ENCODE peak calls at places on chromosome 2, in nine cellular contexts. One of them, this sample, is unnamed.

GRCh38 chr2:232549655-232550350 is 554 bp downstream of the TIGD1 start:
- DNase-seq in A549: no peak
- DNase-seq in brain microvascular endothelial cell: no peak
- DNase-seq in psoas muscle: no peak
- DNase-seq in colonic mucosa: no peak
- DNase-seq in fibroblast of the aortic adventitia: peak
- DNase-seq in left ventricle myocardium inferior: no peak
- DNase-seq in CD8-positive, alpha-beta T cell: no peak
- DNase-seq in AG04450: no peak
- DNase-seq in this sample: no peak

GRCh38 chr2:181586569-181587076 is 70.3 kb downstream of the CERKL start:
- DNase-seq in brain microvascular endothelial cell: no peak
- DNase-seq in left ventricle myocardium inferior: no peak
- DNase-seq in CD8-positive, alpha-beta T cell: no peak
- DNase-seq in psoas muscle: no peak
- DNase-seq in AG04450: no peak
- DNase-seq in fibroblast of the aortic adventitia: no peak
- DNase-seq in colonic mucosa: no peak
- DNase-seq in A549: peak
- DNase-seq in this sample: no peak

GRCh38 chr2:71716697-71717624 is 263.6 kb downstream of the DYSF start:
- DNase-seq in left ventricle myocardium inferior: peak
- DNase-seq in psoas muscle: peak
- DNase-seq in fibroblast of the aortic adventitia: peak
- DNase-seq in brain microvascular endothelial cell: peak
- DNase-seq in colonic mucosa: peak
- DNase-seq in CD8-positive, alpha-beta T cell: no peak
- DNase-seq in AG04450: peak
- DNase-seq in A549: no peak
- DNase-seq in this sample: peak

GRCh38 chr2:71254776-71255175 is 27.9 kb upstream of the PAIP2B start:
- DNase-seq in colonic mucosa: no peak
- DNase-seq in AG04450: no peak
- DNase-seq in A549: no peak
- DNase-seq in CD8-positive, alpha-beta T cell: no peak
- DNase-seq in brain microvascular endothelial cell: no peak
- DNase-seq in fibroblast of the aortic adventitia: no peak
- DNase-seq in psoas muscle: no peak
- DNase-seq in left ventricle myocardium inferior: no peak
- DNase-seq in this sample: no peak

GRCh38 chr2:168060956-168061750 is 186.2 kb downstream of the STK39 start:
- DNase-seq in CD8-positive, alpha-beta T cell: no peak
- DNase-seq in psoas muscle: no peak
- DNase-seq in AG04450: peak
- DNase-seq in fibroblast of the aortic adventitia: peak
- DNase-seq in left ventricle myocardium inferior: no peak
- DNase-seq in A549: no peak
- DNase-seq in brain microvascular endothelial cell: peak
- DNase-seq in colonic mucosa: no peak
- DNase-seq in this sample: no peak

GRCh38 chr2:113126845-113127645 is at the start of gene IL1RN:
- DNase-seq in left ventricle myocardium inferior: no peak
- DNase-seq in fibroblast of the aortic adventitia: no peak
- DNase-seq in psoas muscle: no peak
- DNase-seq in AG04450: no peak
- DNase-seq in colonic mucosa: no peak
- DNase-seq in A549: no peak
- DNase-seq in CD8-positive, alpha-beta T cell: no peak
- DNase-seq in brain microvascular endothelial cell: no peak
- DNase-seq in this sample: no peak

GRCh38 chr2:200399046-200399445 is 92.6 kb downstream of the SPATS2L start:
- DNase-seq in left ventricle myocardium inferior: no peak
- DNase-seq in A549: no peak
- DNase-seq in CD8-positive, alpha-beta T cell: no peak
- DNase-seq in fibroblast of the aortic adventitia: peak
- DNase-seq in psoas muscle: no peak
- DNase-seq in brain microvascular endothelial cell: peak
- DNase-seq in AG04450: no peak
- DNase-seq in colonic mucosa: no peak
- DNase-seq in this sample: peak

GRCh38 chr2:174376967-174377366 is 18.6 kb upstream of the SCRN3 start:
- DNase-seq in A549: no peak
- DNase-seq in AG04450: no peak
- DNase-seq in left ventricle myocardium inferior: no peak
- DNase-seq in psoas muscle: no peak
- DNase-seq in fibroblast of the aortic adventitia: no peak
- DNase-seq in brain microvascular endothelial cell: peak
- DNase-seq in colonic mucosa: no peak
- DNase-seq in CD8-positive, alpha-beta T cell: no peak
- DNase-seq in this sample: no peak

GRCh38 chr2:233419626-233420431 is 65.5 kb downstream of the DGKD start:
- DNase-seq in A549: no peak
- DNase-seq in psoas muscle: no peak
- DNase-seq in fibroblast of the aortic adventitia: no peak
- DNase-seq in brain microvascular endothelial cell: no peak
- DNase-seq in AG04450: no peak
- DNase-seq in CD8-positive, alpha-beta T cell: peak
- DNase-seq in left ventricle myocardium inferior: no peak
- DNase-seq in colonic mucosa: no peak
- DNase-seq in this sample: no peak

GRCh38 chr2:118835739-118836410 is 11.6 kb downstream of the EN1 start:
- DNase-seq in A549: peak
- DNase-seq in AG04450: no peak
- DNase-seq in left ventricle myocardium inferior: no peak
- DNase-seq in CD8-positive, alpha-beta T cell: no peak
- DNase-seq in fibroblast of the aortic adventitia: no peak
- DNase-seq in brain microvascular endothelial cell: no peak
- DNase-seq in psoas muscle: peak
- DNase-seq in colonic mucosa: no peak
- DNase-seq in this sample: no peak

GRCh38 chr2:185337033-185337432 is 401.6 kb upstream of the FSIP2 start:
- DNase-seq in left ventricle myocardium inferior: no peak
- DNase-seq in brain microvascular endothelial cell: no peak
- DNase-seq in A549: no peak
- DNase-seq in psoas muscle: no peak
- DNase-seq in AG04450: no peak
- DNase-seq in colonic mucosa: no peak
- DNase-seq in fibroblast of the aortic adventitia: no peak
- DNase-seq in CD8-positive, alpha-beta T cell: no peak
- DNase-seq in this sample: no peak
- TF ChIP-seq CTCF in left ventricle myocardium inferior: no peak
- TF ChIP-seq CTCF in brain microvascular endothelial cell: no peak
- TF ChIP-seq CTCF in A549: no peak
- TF ChIP-seq CTCF in psoas muscle: no peak
- TF ChIP-seq CTCF in AG04450: no peak
- TF ChIP-seq CTCF in colonic mucosa: no peak
- TF ChIP-seq CTCF in fibroblast of the aortic adventitia: no peak
- TF ChIP-seq CTCF in CD8-positive, alpha-beta T cell: no peak
- TF ChIP-seq CTCF in this sample: no peak

GRCh38 chr2:217939220-217939619 is 63.6 kb downstream of the TNS1 start:
- DNase-seq in colonic mucosa: no peak
- DNase-seq in AG04450: no peak
- DNase-seq in A549: no peak
- DNase-seq in fibroblast of the aortic adventitia: no peak
- DNase-seq in left ventricle myocardium inferior: no peak
- DNase-seq in psoas muscle: peak
- DNase-seq in CD8-positive, alpha-beta T cell: no peak
- DNase-seq in brain microvascular endothelial cell: no peak
- DNase-seq in this sample: no peak

GRCh38 chr2:217941339-217941738 is 61.5 kb downstream of the TNS1 start:
- DNase-seq in AG04450: no peak
- DNase-seq in psoas muscle: no peak
- DNase-seq in A549: no peak
- DNase-seq in colonic mucosa: no peak
- DNase-seq in fibroblast of the aortic adventitia: no peak
- DNase-seq in left ventricle myocardium inferior: no peak
- DNase-seq in brain microvascular endothelial cell: no peak
- DNase-seq in CD8-positive, alpha-beta T cell: no peak
- DNase-seq in this sample: no peak

GRCh38 chr2:217939629-217940245 is 63.1 kb downstream of the TNS1 start:
- DNase-seq in AG04450: no peak
- DNase-seq in psoas muscle: peak
- DNase-seq in fibroblast of the aortic adventitia: no peak
- DNase-seq in left ventricle myocardium inferior: peak
- DNase-seq in A549: no peak
- DNase-seq in CD8-positive, alpha-beta T cell: no peak
- DNase-seq in colonic mucosa: no peak
- DNase-seq in brain microvascular endothelial cell: no peak
- DNase-seq in this sample: no peak

GRCh38 chr2:217941886-217942728 is 60.7 kb downstream of the TNS1 start:
- DNase-seq in brain microvascular endothelial cell: no peak
- DNase-seq in CD8-positive, alpha-beta T cell: no peak
- DNase-seq in colonic mucosa: no peak
- DNase-seq in left ventricle myocardium inferior: no peak
- DNase-seq in psoas muscle: no peak
- DNase-seq in A549: no peak
- DNase-seq in AG04450: no peak
- DNase-seq in fibroblast of the aortic adventitia: no peak
- DNase-seq in this sample: no peak

GRCh38 chr2:217940261-217941220 is 62.3 kb downstream of the TNS1 start:
- DNase-seq in AG04450: no peak
- DNase-seq in psoas muscle: peak
- DNase-seq in fibroblast of the aortic adventitia: no peak
- DNase-seq in CD8-positive, alpha-beta T cell: no peak
- DNase-seq in colonic mucosa: no peak
- DNase-seq in A549: no peak
- DNase-seq in brain microvascular endothelial cell: no peak
- DNase-seq in left ventricle myocardium inferior: no peak
- DNase-seq in this sample: no peak
- H3K4me3 ChIP-seq in AG04450: no peak
- H3K4me3 ChIP-seq in psoas muscle: peak
- H3K4me3 ChIP-seq in fibroblast of the aortic adventitia: no peak
- H3K4me3 ChIP-seq in CD8-positive, alpha-beta T cell: no peak
- H3K4me3 ChIP-seq in colonic mucosa: peak
- H3K4me3 ChIP-seq in A549: no peak
- H3K4me3 ChIP-seq in brain microvascular endothelial cell: peak
- H3K4me3 ChIP-seq in left ventricle myocardium inferior: peak
- H3K4me3 ChIP-seq in this sample: peak

DNA sequence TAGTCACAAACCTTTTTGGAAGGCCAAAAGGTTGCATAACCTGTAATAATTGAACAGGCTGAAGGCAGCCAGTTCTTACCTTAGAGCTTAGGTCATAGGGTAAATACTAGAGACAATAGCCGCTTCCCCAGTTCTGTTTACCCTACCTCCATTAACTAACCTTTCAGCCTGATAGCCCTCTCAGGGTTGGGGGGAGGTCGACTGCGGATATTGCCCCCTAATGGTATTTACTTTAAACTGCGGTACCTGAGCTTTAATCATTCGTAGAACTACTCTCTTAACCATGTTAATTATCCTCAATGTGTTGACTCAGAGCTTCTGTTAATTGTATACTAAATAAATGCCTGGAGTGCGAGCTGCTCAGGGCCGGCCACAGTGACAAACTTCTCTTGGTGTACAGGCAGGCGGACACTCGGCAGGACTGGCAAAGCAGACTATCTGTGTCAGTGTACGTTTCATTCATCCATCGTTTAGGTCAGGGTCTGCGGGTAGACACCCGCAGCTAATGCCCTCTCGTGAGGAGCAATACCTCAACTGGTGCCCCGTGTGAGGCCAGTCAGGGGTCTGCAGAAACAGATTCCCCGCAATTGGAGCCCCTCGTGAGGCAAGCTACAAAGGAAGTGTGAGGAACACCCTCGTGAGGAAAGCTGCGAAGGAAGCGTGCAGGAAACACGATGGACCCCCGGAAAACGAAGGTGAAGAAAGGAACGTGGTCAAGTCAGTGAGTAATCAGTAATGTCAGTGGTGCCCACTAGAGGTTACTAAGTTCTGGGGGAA is 115.3 kb upstream of the SCN7A start:
- DNase-seq in colonic mucosa: no peak
- DNase-seq in AG04450: no peak
- DNase-seq in psoas muscle: no peak
- DNase-seq in left ventricle myocardium inferior: no peak
- DNase-seq in fibroblast of the aortic adventitia: no peak
- DNase-seq in A549: no peak
- DNase-seq in CD8-positive, alpha-beta T cell: no peak
- DNase-seq in brain microvascular endothelial cell: no peak
- DNase-seq in this sample: no peak
- TF ChIP-seq CTCF in colonic mucosa: no peak
- TF ChIP-seq CTCF in AG04450: no peak
- TF ChIP-seq CTCF in psoas muscle: no peak
- TF ChIP-seq CTCF in left ventricle myocardium inferior: no peak
- TF ChIP-seq CTCF in fibroblast of the aortic adventitia: no peak
- TF ChIP-seq CTCF in A549: no peak
- TF ChIP-seq CTCF in CD8-positive, alpha-beta T cell: no peak
- TF ChIP-seq CTCF in brain microvascular endothelial cell: peak
- TF ChIP-seq CTCF in this sample: no peak

DNA sequence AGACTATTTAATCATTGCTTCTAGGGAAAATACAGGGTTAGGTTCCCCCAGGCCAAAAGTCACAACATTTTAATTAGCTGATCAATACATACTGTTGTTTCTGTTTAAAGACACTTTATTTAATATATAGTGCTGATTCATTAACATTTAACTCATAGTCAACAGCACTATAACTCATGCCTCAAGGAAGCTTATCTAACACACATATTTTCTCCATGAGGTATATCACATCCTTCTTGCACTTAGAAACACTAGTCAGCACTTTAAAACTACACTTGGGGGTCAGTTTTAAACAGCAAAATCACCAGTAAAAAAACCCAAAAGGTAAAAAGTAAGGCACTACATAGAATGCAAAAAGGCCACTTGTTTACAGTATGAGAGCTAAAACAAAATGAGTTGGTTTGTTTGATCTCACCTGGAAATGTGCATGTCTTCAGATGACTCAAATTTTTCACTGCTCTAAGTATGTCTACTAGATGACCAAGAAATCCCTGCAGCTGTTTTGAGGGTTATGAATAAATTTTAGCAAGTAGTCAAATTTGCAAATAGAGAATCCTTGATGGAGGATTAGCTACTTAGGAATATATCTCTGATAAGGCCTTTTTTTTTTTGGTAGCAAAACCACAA is 54.1 kb upstream of the EPB41L5 start:
- DNase-seq in fibroblast of the aortic adventitia: peak
- DNase-seq in A549: no peak
- DNase-seq in psoas muscle: no peak
- DNase-seq in AG04450: peak
- DNase-seq in CD8-positive, alpha-beta T cell: no peak
- DNase-seq in left ventricle myocardium inferior: no peak
- DNase-seq in brain microvascular endothelial cell: peak
- DNase-seq in colonic mucosa: no peak
- DNase-seq in this sample: peak
- H3K4me3 ChIP-seq in fibroblast of the aortic adventitia: no peak
- H3K4me3 ChIP-seq in A549: no peak
- H3K4me3 ChIP-seq in psoas muscle: no peak
- H3K4me3 ChIP-seq in AG04450: no peak
- H3K4me3 ChIP-seq in CD8-positive, alpha-beta T cell: no peak
- H3K4me3 ChIP-seq in left ventricle myocardium inferior: no peak
- H3K4me3 ChIP-seq in brain microvascular endothelial cell: no peak
- H3K4me3 ChIP-seq in colonic mucosa: no peak
- H3K4me3 ChIP-seq in this sample: no peak

DNA sequence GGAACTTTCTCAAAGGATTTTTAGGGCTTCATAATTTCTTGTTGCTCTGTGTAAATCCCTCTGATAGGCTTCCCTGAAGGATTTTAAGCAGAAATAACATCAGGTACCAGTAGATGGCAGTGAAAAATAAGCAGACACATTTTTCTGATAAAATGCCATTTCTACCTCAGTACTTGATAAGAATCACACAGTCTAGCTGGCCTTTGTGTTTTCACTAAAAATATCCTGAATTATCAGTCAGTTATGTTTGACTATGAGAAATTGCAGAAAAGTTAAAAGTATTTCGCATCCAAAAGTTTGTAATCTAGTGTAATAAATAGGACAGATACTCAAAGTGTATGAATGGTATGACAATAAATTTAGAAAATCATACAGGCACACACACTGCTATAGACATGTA is 68.7 kb downstream of the DNAJC10 start:
- DNase-seq in brain microvascular endothelial cell: peak
- DNase-seq in AG04450: no peak
- DNase-seq in CD8-positive, alpha-beta T cell: no peak
- DNase-seq in A549: no peak
- DNase-seq in colonic mucosa: no peak
- DNase-seq in left ventricle myocardium inferior: no peak
- DNase-seq in fibroblast of the aortic adventitia: peak
- DNase-seq in psoas muscle: no peak
- DNase-seq in this sample: no peak
- TF ChIP-seq CTCF in brain microvascular endothelial cell: peak
- TF ChIP-seq CTCF in AG04450: peak
- TF ChIP-seq CTCF in CD8-positive, alpha-beta T cell: no peak
- TF ChIP-seq CTCF in A549: peak
- TF ChIP-seq CTCF in colonic mucosa: peak
- TF ChIP-seq CTCF in left ventricle myocardium inferior: peak
- TF ChIP-seq CTCF in fibroblast of the aortic adventitia: peak
- TF ChIP-seq CTCF in psoas muscle: peak
- TF ChIP-seq CTCF in this sample: peak